ENCODE peak calls at places on chromosome 9, in four cellular contexts. Y is heart left ventricle; K is A549; N is activated T-cell treated with anti-CD3 and anti-CD28 coated beads, Interleukin-2, amount 50 U/mL, for 4 hours. B is an unnamed sample.

GRCh38 chr9:134234001-134234660 is 69.8 kb upstream of the RNU6ATAC start:
- ATAC-seq in Y (no peak), N (no peak), K (no peak), B (peak; percentile 49)

GRCh38 chr9:136545065-136545965 is 533 bp downstream of the NOTCH1 start:
- ATAC-seq in K (peak; percentile 37), N (peak; percentile 44), Y (no peak), B (no peak)

GRCh38 chr9:138053321-138053868 is 175.8 kb downstream of the CACNA1B start:
- ATAC-seq in N (peak; percentile 32), Y (no peak), K (no peak), B (peak; percentile 14)

GRCh38 chr9:129894106-129894823 is 59.0 kb downstream of the USP20 start:
- ATAC-seq in N (no peak), K (no peak), Y (no peak), B (no peak)

GRCh38 chr9:99634185-99634584 is 187.5 kb upstream of the NR4A3 start:
- ATAC-seq in N (no peak), K (no peak), Y (no peak), B (no peak)

GRCh38 chr9:79477955-79478751 is 93.6 kb upstream of the TLE4 start:
- ATAC-seq in K (no peak), N (peak; percentile 92), Y (no peak), B (peak; percentile 91)

GRCh38 chr9:97651646-97652045 is 18.0 kb downstream of the NCBP1 start:
- ATAC-seq in N (no peak), K (no peak), Y (no peak), B (no peak)

GRCh38 chr9:110802416-110803035 is 133.9 kb downstream of the MUSK start:
- ATAC-seq in K (peak; percentile 77), Y (peak; percentile 36), N (no peak), B (no peak)

GRCh38 chr9:117936185-117936758 is 232.1 kb downstream of the TLR4 start:
- ATAC-seq in N (no peak), Y (no peak), K (no peak), B (no peak)

GRCh38 chr9:30996761-30997160 is 1387.7 kb upstream of the ACO1 start:
- ATAC-seq in K (no peak), Y (no peak), N (no peak), B (no peak)

GRCh38 chr9:35051069-35051967 is 21.1 kb downstream of the VCP start:
- ATAC-seq in N (peak; percentile 75), K (peak; percentile 86), Y (peak; percentile 89), B (peak; percentile 80)

GRCh38 chr9:126704157-126704941 is 90.6 kb downstream of the LMX1B start:
- ATAC-seq in N (peak; percentile 38), Y (peak; percentile 25), K (peak; percentile 69), B (peak; percentile 59)